ENCODE peak calls at places on chromosomes 4 and X, in four cellular contexts. Q is IMR-90, F is K562, I is GM12878. A is an unnamed sample.

GRCh38 chrX:133444196-133444595 is 28.9 kb upstream of the GPC4 start:
- DNase-seq in Q (no peak), F (no peak), I (no peak), A (no peak)

GRCh38 chrX:16240231-16240905 is 73.1 kb downstream of the MAGEB17 start:
- DNase-seq in Q (no peak), F (no peak), I (no peak), A (no peak)

GRCh38 chr4:41215155-41215554 is 813 bp upstream of the APBB2 start:
- DNase-seq in Q (no peak), F (no peak), I (no peak), A (peak)

GRCh38 chrX:114906978-114907510 is 110.4 kb downstream of the IL13RA2 start:
- DNase-seq in Q (no peak), F (no peak), I (no peak), A (no peak)

GRCh38 chr4:87410669-87411068 is 11.7 kb upstream of the NUDT9 start:
- DNase-seq in Q (peak), F (no peak), I (no peak), A (no peak)

GRCh38 chr4:84796388-84796787 is 170.1 kb downstream of the WDFY3 start:
- DNase-seq in Q (no peak), F (peak), I (no peak), A (peak)

GRCh38 chrX:30888526-30889146 is 418 bp downstream of the TAB3 start:
- DNase-seq in Q (no peak), F (peak), I (no peak), A (peak)

GRCh38 chr4:56649445-56650258 is 31.4 kb downstream of the HOPX start:
- DNase-seq in Q (no peak), F (no peak), I (no peak), A (no peak)

GRCh38 chr4:13872145-13872544 is 244.6 kb upstream of the BOD1L1 start:
- DNase-seq in Q (peak), F (no peak), I (no peak), A (no peak)

GRCh38 chrX:154021131-154021611 is 1.5 kb upstream of the IRAK1 start:
- DNase-seq in Q (peak), F (peak), I (no peak), A (peak)

GRCh38 chr4:157572951-157573350 is 352.4 kb downstream of the GRIA2 start:
- DNase-seq in Q (no peak), F (no peak), I (no peak), A (no peak)

GRCh38 chr4:4655011-4655410 is 113.2 kb upstream of the STX18 start:
- DNase-seq in Q (no peak), F (no peak), I (no peak), A (no peak)

GRCh38 chrX:130174051-130174704 is 2.4 kb downstream of the RAB33A start:
- DNase-seq in Q (peak), F (peak), I (no peak), A (peak)

GRCh38 chrX:18929775-18930174 is 54.1 kb downstream of the PHKA2 start:
- DNase-seq in Q (no peak), F (no peak), I (no peak), A (no peak)

GRCh38 chr4:7217453-7218310 is 25.3 kb downstream of the SORCS2 start:
- DNase-seq in Q (no peak), F (no peak), I (no peak), A (no peak)

GRCh38 chrX:47351706-47352105 is 18.7 kb upstream of the ZNF157 start:
- DNase-seq in Q (peak), F (no peak), I (no peak), A (no peak)

GRCh38 chrX:153776611-153777045 is 4.2 kb upstream of the SRPK3 start:
- DNase-seq in Q (no peak), F (peak), I (no peak), A (no peak)

GRCh38 chr4:159160242-159160641 is 57.4 kb downstream of the RAPGEF2 start:
- DNase-seq in Q (no peak), F (no peak), I (no peak), A (no peak)

GRCh38 chr4:3384771-3385701 is 56.7 kb upstream of the HGFAC start:
- DNase-seq in Q (no peak), F (no peak), I (no peak), A (peak)

GRCh38 chr4:93373893-93374860 is 454.4 kb upstream of the ATOH1 start:
- DNase-seq in Q (peak), F (no peak), I (no peak), A (no peak)

GRCh38 chr4:16079046-16079445 is 4.8 kb downstream of the PROM1 start:
- DNase-seq in Q (peak), F (no peak), I (peak), A (no peak)

GRCh38 chr4:81786063-81786763 is 314.5 kb upstream of the RASGEF1B start:
- DNase-seq in Q (no peak), F (peak), I (no peak), A (peak)

GRCh38 chr4:19819737-19820136 is 432.0 kb upstream of the SLIT2 start:
- DNase-seq in Q (no peak), F (no peak), I (no peak), A (no peak)

GRCh38 chr4:137267024-137267423 is 265.3 kb downstream of the PCDH18 start:
- DNase-seq in Q (peak), F (no peak), I (no peak), A (no peak)

GRCh38 chrX:104136241-104137019 is 20.4 kb downstream of the SLC25A53 start:
- DNase-seq in Q (peak), F (peak), I (peak), A (peak)

GRCh38 chr4:31518796-31519250 is 798.7 kb downstream of the PCDH7 start:
- DNase-seq in Q (peak), F (no peak), I (no peak), A (no peak)

GRCh38 chrX:73728518-73729023 is 165.6 kb downstream of the CHIC1 start:
- DNase-seq in Q (no peak), F (no peak), I (no peak), A (no peak)

GRCh38 chr4:113077611-113078010 is 28.2 kb downstream of the ANK2 start:
- DNase-seq in Q (no peak), F (no peak), I (no peak), A (no peak)

GRCh38 chr4:8704632-8705031 is 112.1 kb downstream of the CPZ start:
- DNase-seq in Q (no peak), F (no peak), I (no peak), A (no peak)

GRCh38 chrX:104168127-104168526 is 1.9 kb downstream of the FAM199X start:
- DNase-seq in Q (no peak), F (no peak), I (no peak), A (no peak)

GRCh38 chr4:6910340-6910959 is 824 bp downstream of the TBC1D14 start:
- DNase-seq in Q (no peak), F (peak), I (no peak), A (no peak)

GRCh38 chrX:45623266-45623665 is 422.6 kb upstream of the DIPK2B start:
- DNase-seq in Q (peak), F (no peak), I (no peak), A (peak)

GRCh38 chr4:16126714-16127113 is 42.9 kb upstream of the PROM1 start:
- DNase-seq in Q (no peak), F (no peak), I (no peak), A (no peak)

GRCh38 chr4:152385551-152385950 is 150.3 kb downstream of the FBXW7 start:
- DNase-seq in Q (peak), F (no peak), I (no peak), A (peak)
- TF ChIP-seq FOS in Q (no peak), F (no peak), I (no peak), A (no peak)

GRCh38 chrX:40088299-40088625 is 9.5 kb downstream of the BCOR start:
- DNase-seq in Q (no peak), F (no peak), I (no peak), A (no peak)
- H3K4me3 ChIP-seq in Q (no peak), F (no peak), I (no peak), A (no peak)

GRCh38 chr4:148730241-148730640 is 288.0 kb upstream of the NR3C2 start:
- DNase-seq in Q (no peak), F (no peak), I (no peak), A (no peak)

GRCh38 chr4:148735432-148736155 is 293.4 kb upstream of the NR3C2 start:
- DNase-seq in Q (no peak), F (no peak), I (no peak), A (no peak)

GRCh38 chr4:148730766-148731165 is 288.6 kb upstream of the NR3C2 start:
- DNase-seq in Q (no peak), F (no peak), I (no peak), A (no peak)
- TF ChIP-seq FOS in Q (no peak), F (no peak), I (no peak), A (no peak)

DNA sequence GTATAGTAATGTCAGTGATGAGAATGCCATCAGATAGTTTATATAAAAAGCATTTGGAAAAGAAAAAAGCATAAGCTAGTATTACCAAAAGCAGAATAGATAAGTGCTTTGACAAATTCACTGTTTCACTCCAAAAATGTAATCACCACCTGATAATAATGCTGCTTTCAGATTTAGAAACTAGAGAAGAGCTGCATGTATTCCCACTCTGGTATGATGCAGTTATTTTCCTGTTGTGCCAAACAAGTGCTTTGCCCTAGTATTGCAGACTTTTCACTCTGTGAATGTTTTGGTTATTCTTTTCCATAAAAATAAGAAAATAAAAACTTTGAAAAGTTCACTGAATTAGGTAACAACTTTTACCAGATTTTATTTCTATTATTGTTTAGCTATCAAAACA is 267.7 kb upstream of the TET2 start:
- DNase-seq in Q (no peak), F (no peak), I (no peak), A (no peak)
- H3K4me3 ChIP-seq in Q (no peak), F (no peak), I (no peak), A (no peak)

GRCh38 chr4:45662996-45663395 is 460.9 kb downstream of the GABRG1 start:
- DNase-seq in Q (no peak), F (no peak), I (no peak), A (no peak)
- TF ChIP-seq FOS in Q (no peak), F (no peak), I (no peak), A (no peak)

DNA sequence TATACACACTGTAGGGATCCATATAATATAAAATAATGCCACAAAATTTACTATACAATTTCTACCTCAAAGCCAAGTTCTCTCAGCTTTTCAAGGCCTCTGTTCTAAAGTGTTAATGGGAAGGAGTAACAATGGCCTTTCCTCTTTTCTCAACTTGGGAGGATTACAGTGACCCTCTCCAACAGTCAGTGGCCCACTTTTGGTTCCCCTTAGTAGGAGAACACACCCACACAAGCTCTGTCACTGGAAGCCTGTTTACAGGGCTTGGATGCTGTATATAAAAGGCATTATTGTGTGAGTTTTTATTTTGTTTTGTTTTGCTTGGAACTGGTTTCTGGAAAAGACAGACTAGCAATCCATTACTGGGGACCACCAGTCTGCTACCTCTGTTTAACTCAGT is 1.8 kb downstream of the ARHGEF6 start:
- DNase-seq in Q (no peak), F (no peak), I (no peak), A (no peak)
- H3K4me3 ChIP-seq in Q (no peak), F (no peak), I (peak), A (no peak)

GRCh38 chr4:122788935-122789334 is 37.7 kb upstream of the FGF2 start:
- DNase-seq in Q (no peak), F (no peak), I (no peak), A (no peak)
- TF ChIP-seq FOS in Q (no peak), F (no peak), I (no peak), A (no peak)

GRCh38 chrX:140425712-140426395 is 79.0 kb downstream of the SOX3 start:
- DNase-seq in Q (no peak), F (no peak), I (no peak), A (no peak)

GRCh38 chrX:140434347-140434746 is 70.5 kb downstream of the SOX3 start:
- DNase-seq in Q (no peak), F (no peak), I (no peak), A (no peak)

GRCh38 chrX:140432328-140433025 is 72.4 kb downstream of the SOX3 start:
- DNase-seq in Q (no peak), F (no peak), I (no peak), A (no peak)

GRCh38 chrX:140433582-140433981 is 71.3 kb downstream of the SOX3 start:
- DNase-seq in Q (no peak), F (no peak), I (no peak), A (no peak)

DNA sequence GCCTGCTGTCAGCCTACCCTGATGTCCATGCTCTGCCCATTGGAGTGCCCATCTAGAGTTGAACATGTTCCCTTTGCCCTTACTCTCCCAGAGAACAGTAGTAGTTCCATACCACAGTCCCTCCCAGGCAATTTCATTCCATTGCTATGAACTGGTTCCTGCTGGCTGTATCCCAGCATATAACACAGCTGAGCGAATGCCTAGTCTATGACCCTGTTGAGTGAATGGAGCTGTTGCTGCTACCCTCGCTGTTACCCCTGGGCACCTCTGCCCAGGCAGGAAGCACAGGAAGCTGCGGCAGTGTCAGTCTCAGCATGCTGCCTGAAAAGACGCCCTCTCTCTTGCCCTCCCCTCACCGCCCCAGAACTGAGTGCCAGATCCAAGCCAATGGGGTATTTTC is 73.3 kb downstream of the SOX3 start:
- DNase-seq in Q (peak), F (no peak), I (no peak), A (no peak)
- H3K4me3 ChIP-seq in Q (no peak), F (no peak), I (no peak), A (no peak)

GRCh38 chr4:73499996-73500765 is 18.6 kb downstream of the AFM start:
- DNase-seq in Q (peak), F (no peak), I (no peak), A (peak)
- TF ChIP-seq FOS in Q (no peak), F (no peak), I (no peak), A (no peak)